ENCODE peak calls at places on chromosomes 6 and 20, in six cellular contexts. P is fibroblast of lung, O is neural progenitor cell, V is heart right ventricle, E is GM06990, A is lung. D is an unnamed sample.

GRCh38 chr20:41540459-41540858 is 77.7 kb downstream of the CHD6 start:
- DNase-seq in O (no peak), E (no peak), A (no peak), P (no peak), V (no peak), D (no peak)

GRCh38 chr6:52790841-52791240 is 12.8 kb downstream of the GSTA1 start:
- DNase-seq in E (no peak), P (no peak), V (no peak), O (no peak), A (no peak), D (no peak)

GRCh38 chr6:105675715-105676397 is 273.0 kb upstream of the PREP start:
- DNase-seq in E (no peak), P (peak), A (no peak), V (no peak), O (peak), D (peak)

GRCh38 chr6:52517502-52518278 is 59.2 kb downstream of the TRAM2 start:
- DNase-seq in O (peak), V (peak), E (no peak), P (peak), A (peak), D (peak)

GRCh38 chr6:170344631-170345576 is 38.3 kb downstream of the FAM120B start:
- DNase-seq in V (no peak), A (no peak), E (no peak), P (peak), O (no peak), D (peak)

GRCh38 chr6:105194106-105194505 is 14.3 kb upstream of the POPDC3 start:
- DNase-seq in V (no peak), A (no peak), P (no peak), E (no peak), O (no peak), D (peak)

GRCh38 chr6:6875818-6876470 is 231.8 kb upstream of the RREB1 start:
- DNase-seq in A (no peak), P (peak), E (no peak), V (no peak), O (no peak), D (peak)

GRCh38 chr6:26553739-26554668 is 15.8 kb downstream of the HMGN4 start:
- DNase-seq in A (peak), V (peak), E (peak), P (peak), O (peak), D (peak)

GRCh38 chr6:108942556-108943492 is 94.6 kb downstream of the ARMC2 start:
- DNase-seq in V (no peak), E (no peak), A (no peak), O (no peak), P (no peak), D (no peak)

GRCh38 chr20:24149175-24149574 is 160.6 kb upstream of the GGTLC1 start:
- DNase-seq in A (no peak), V (no peak), P (no peak), E (no peak), O (no peak), D (peak)

GRCh38 chr20:45861157-45862075 is 4.0 kb downstream of the ZSWIM3 start:
- DNase-seq in V (no peak), E (no peak), O (no peak), A (no peak), P (no peak), D (no peak)

GRCh38 chr6:80725156-80725930 is 618.9 kb downstream of the BCKDHB start:
- DNase-seq in V (no peak), E (no peak), P (peak), A (no peak), O (no peak), D (no peak)

GRCh38 chr6:157054531-157054979 is 268.8 kb downstream of the TMEM242 start:
- DNase-seq in O (no peak), P (no peak), A (no peak), E (peak), V (no peak), D (no peak)

GRCh38 chr6:6631526-6632276 is 43.2 kb downstream of the LY86 start:
- DNase-seq in A (no peak), O (no peak), E (no peak), P (peak), V (no peak), D (peak)

GRCh38 chr20:38143238-38143645 is 21.8 kb downstream of the TGM2 start:
- DNase-seq in V (no peak), P (no peak), O (no peak), E (no peak), A (no peak), D (no peak)

GRCh38 chr6:157548635-157549467 is 167.9 kb downstream of the ZDHHC14 start:
- DNase-seq in V (no peak), E (no peak), O (no peak), A (no peak), P (no peak), D (no peak)

GRCh38 chr6:11350294-11350693 is 117.8 kb upstream of the NEDD9 start:
- DNase-seq in P (no peak), A (peak), V (no peak), E (no peak), O (no peak), D (no peak)

GRCh38 chr6:138044458-138044857 is 62.8 kb downstream of the PERP start:
- DNase-seq in V (no peak), O (no peak), E (no peak), A (no peak), P (no peak), D (no peak)

GRCh38 chr20:1536893-1537730 is 20.4 kb downstream of the SIRPD start:
- DNase-seq in E (peak), O (no peak), V (no peak), A (no peak), P (no peak), D (no peak)

GRCh38 chr6:80435457-80435856 is 329.0 kb downstream of the BCKDHB start:
- DNase-seq in V (no peak), E (no peak), A (no peak), O (no peak), P (no peak), D (no peak)

GRCh38 chr6:29926081-29926794 is 16.1 kb upstream of the HLA-A start:
- DNase-seq in V (no peak), O (no peak), E (peak), A (no peak), P (peak), D (peak)

GRCh38 chr20:56949318-56949717 is 317.1 kb downstream of the BMP7 start:
- DNase-seq in E (no peak), V (no peak), O (no peak), A (no peak), P (no peak), D (no peak)

GRCh38 chr6:170093658-170094596 is 197.0 kb downstream of the DLL1 start:
- DNase-seq in O (no peak), V (no peak), A (no peak), P (no peak), E (no peak), D (no peak)

DNA sequence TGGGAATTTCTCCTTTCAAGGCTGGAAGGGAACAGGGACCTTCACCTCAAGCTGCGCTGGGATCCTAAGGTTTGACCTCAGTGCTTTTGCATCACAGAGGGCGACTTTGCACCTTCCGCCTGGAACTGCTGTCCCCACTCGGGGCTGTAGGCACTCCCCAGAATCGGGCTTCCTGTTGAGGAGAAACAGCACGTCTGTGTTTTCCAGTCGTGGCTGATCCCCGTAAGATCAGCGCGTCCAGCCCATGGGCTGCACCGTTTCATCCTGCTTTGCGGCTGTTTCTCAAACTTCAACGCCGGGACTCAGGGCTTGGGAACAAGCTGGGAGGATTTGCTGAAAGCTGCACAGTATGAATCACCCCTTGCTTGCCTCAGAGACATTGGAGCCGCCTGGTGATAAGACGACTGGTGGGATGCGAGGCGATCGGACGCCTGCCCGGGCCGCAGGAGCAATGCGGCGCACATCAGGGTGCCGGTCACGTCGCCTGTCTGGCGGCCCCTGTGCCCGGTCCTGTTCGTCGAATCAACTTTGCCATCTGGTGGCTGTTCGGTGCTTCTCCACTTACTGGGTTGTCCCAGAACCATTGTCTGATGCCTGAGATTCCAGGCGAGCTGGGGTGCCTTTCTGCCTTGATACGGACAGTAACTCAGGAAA is 53.6 kb upstream of the FRMD1 start:
- DNase-seq in V (peak), A (peak), P (peak), O (peak), E (no peak), D (peak)
- TF ChIP-seq CTCF in V (peak), A (peak), P (peak), O (peak), E (no peak), D (no peak)

DNA sequence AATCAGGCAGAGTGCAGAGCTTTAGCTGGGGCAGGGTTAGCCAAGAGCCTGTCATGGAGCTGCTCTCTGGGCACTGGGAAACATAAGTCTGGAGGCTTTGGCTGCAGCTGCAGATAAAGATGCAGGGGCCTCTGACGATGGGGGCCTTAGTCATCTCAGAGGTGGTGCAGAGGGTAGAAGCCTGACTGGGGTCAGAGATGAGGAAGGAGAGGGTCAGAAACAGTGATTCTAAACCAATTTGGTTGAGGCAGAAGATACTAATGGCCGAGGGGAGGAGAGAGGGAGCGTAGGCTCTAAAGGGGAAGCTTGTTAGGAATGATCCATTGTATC is 33.7 kb downstream of the PLEKHG1 start:
- DNase-seq in O (no peak), V (no peak), E (no peak), A (no peak), P (no peak), D (no peak)
- H3K4me3 ChIP-seq in O (no peak), V (no peak), E (peak), A (no peak), P (no peak), D (no peak)

GRCh38 chr20:44412402-44413144 is 57.1 kb downstream of the HNF4A start:
- DNase-seq in P (no peak), A (no peak), E (no peak), O (no peak), V (no peak), D (no peak)
- TF ChIP-seq CTCF in P (no peak), A (no peak), E (no peak), O (no peak), V (no peak), D (no peak)

DNA sequence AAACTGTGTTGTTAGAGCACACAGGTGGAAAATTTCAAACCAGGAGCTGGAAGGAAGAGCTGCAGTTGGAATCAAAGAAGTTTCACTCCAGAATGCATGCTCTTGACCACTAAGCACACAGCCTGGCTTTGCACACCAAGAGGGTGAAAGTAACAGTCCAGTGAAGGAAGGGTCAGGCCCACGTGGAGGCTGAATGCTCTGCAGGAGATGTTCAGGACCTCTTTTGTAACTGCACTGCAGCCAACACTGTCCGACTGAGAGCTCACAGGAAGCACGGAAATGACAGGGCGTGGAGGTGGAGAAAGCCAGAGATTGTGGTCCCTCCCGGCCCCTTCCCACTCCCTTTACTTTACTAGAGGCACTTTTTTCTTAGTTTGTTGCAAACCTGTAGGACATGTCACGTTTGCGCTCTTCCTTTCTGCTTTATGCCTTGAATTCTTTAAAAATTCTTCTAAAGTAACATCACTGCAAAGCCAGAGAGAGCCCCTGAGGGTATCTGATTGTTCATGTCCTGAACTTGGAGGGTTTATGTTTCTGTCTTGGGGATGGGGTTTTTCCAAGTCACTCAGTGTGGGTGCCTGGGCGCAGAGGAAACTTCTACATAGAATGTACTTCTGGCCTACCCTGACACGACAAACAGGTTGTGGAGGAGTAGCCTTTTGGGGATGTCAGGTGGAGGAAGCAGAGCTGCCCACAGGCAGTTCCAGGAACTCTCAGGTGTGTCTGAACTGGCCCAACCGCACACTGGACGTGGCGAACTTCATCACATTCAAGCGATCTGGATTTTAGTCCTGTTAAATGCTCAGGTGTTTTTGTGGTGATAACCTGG is 40.9 kb downstream of the JAG1 start:
- DNase-seq in O (no peak), P (no peak), V (no peak), E (no peak), A (no peak), D (no peak)
- H3K4me3 ChIP-seq in O (no peak), P (no peak), V (no peak), E (no peak), A (no peak), D (no peak)

DNA sequence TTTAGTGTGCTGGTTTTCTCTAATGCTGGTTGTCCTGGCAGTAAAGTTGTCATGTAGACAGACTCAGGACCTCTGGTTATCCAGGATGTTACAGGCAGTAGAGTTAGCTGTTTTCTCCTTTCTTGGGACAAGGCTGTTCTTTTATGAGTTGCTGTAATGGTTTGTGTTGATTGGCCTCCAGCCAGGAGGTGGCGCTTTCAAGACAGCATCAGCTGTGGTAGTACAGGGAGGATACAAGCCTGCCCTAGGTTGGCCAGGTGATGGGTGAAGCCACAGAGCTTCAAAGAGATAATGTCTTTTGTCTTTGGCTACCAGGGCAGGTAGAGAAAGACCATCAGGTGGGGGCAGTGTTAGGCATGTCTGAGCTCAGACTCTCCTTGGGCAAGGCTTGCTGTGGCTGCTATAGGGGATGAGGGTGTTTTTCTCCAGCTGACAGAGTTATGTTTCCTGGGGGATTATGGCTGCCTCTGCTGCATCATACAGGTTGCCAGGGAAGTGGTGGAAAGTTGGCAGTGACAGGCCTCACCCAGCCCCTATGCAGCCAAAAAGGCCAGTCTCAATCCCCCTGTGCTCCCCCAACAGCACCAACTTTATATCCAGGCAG is 127.2 kb upstream of the TAB2 start:
- DNase-seq in P (peak), E (no peak), O (peak), V (no peak), A (peak), D (no peak)
- TF ChIP-seq CTCF in P (no peak), E (peak), O (peak), V (peak), A (no peak), D (no peak)

GRCh38 chr20:47785321-47785899 is at the start of gene SULF2:
- DNase-seq in A (no peak), V (peak), O (peak), P (no peak), E (no peak), D (peak)
- H3K4me3 ChIP-seq in A (peak), V (peak), O (peak), P (peak), E (peak), D (peak)